ENCODE peak calls at places on chromosome 4, in seven cellular contexts. U is neuronal stem cell, H is H1, P is H9, L is IMR-90, O is trophoblast cell, B is mesendoderm. G is an unnamed sample.

GRCh38 chr4:5366421-5366820 is 315.1 kb downstream of the STK32B start:
- DNase-seq in U (no peak), H (no peak), P (no peak), L (peak; percentile 15), O (no peak), B (no peak), G (peak; percentile 82)

GRCh38 chr4:170672571-170672970 is 582.8 kb upstream of the AADAT start:
- DNase-seq in U (no peak), H (no peak), P (no peak), L (peak; percentile 8), O (no peak), B (peak; percentile 52), G (peak; percentile 42)

GRCh38 chr4:41814565-41814964 is 66.0 kb upstream of the PHOX2B start:
- DNase-seq in U (no peak), H (no peak), P (peak; percentile 66), L (peak; percentile 21), O (peak; percentile 14), B (peak; percentile 70), G (peak; percentile 23)

GRCh38 chr4:77052352-77052751 is 23.4 kb downstream of the CCNI start:
- DNase-seq in U (no peak), H (no peak), P (peak; percentile 63), L (peak; percentile 69), O (no peak), B (peak; percentile 83), G (peak; percentile 52)

GRCh38 chr4:154614306-154614705 is 1.9 kb upstream of the FGG start:
- DNase-seq in U (no peak), H (no peak), P (no peak), L (no peak), O (no peak), B (no peak), G (no peak)

GRCh38 chr4:22670953-22671352 is 21.8 kb upstream of the GBA3 start:
- DNase-seq in U (no peak), H (no peak), P (no peak), L (peak; percentile 13), O (no peak), B (peak; percentile 26), G (peak; percentile 60)

GRCh38 chr4:83340692-83341343 is 6.2 kb upstream of the HPSE start:
- DNase-seq in U (no peak), H (no peak), P (no peak), L (no peak), O (no peak), B (no peak), G (no peak)

GRCh38 chr4:174401471-174402130 is 117.9 kb downstream of the CEP44 start:
- DNase-seq in U (no peak), H (no peak), P (no peak), L (no peak), O (peak; percentile 40), B (peak; percentile 80), G (no peak)

GRCh38 chr4:212438-213174 is 88.3 kb downstream of the ZNF718 start:
- DNase-seq in U (peak; percentile 75), H (no peak), P (no peak), L (peak; percentile 71), O (peak; percentile 94), B (peak; percentile 98), G (peak; percentile 89)

GRCh38 chr4:109207060-109207459 is 95.4 kb downstream of the COL25A1 start:
- DNase-seq in U (no peak), H (no peak), P (no peak), L (peak; percentile 71), O (no peak), B (peak; percentile 20), G (no peak)

GRCh38 chr4:26719954-26720552 is 136.2 kb downstream of the TBC1D19 start:
- DNase-seq in U (no peak), H (no peak), P (no peak), L (peak; percentile 63), O (no peak), B (peak; percentile 20), G (peak; percentile 39)

GRCh38 chr4:28391877-28392276 is 1531.2 kb downstream of the STIM2 start:
- DNase-seq in U (no peak), H (no peak), P (no peak), L (peak; percentile 40), O (no peak), B (no peak), G (no peak)

GRCh38 chr4:47349323-47349722 is 114.2 kb downstream of the COMMD8 start:
- DNase-seq in U (no peak), H (no peak), P (no peak), L (peak; percentile 89), O (no peak), B (no peak), G (peak; percentile 74)

GRCh38 chr4:165965503-165965902 is 92.5 kb downstream of the TLL1 start:
- DNase-seq in U (no peak), H (no peak), P (no peak), L (no peak), O (peak; percentile 47), B (no peak), G (no peak)

GRCh38 chr4:96916731-96917130 is 1076.8 kb downstream of the PDHA2 start:
- DNase-seq in U (peak; percentile 12), H (no peak), P (peak; percentile 38), L (no peak), O (no peak), B (peak; percentile 53), G (no peak)

GRCh38 chr4:78242071-78242470 is 184.9 kb downstream of the FRAS1 start:
- DNase-seq in U (no peak), H (no peak), P (no peak), L (no peak), O (no peak), B (no peak), G (no peak)

GRCh38 chr4:176436500-176436973 is 116.8 kb downstream of the SPCS3 start:
- DNase-seq in U (no peak), H (no peak), P (no peak), L (peak; percentile 94), O (no peak), B (peak; percentile 61), G (peak; percentile 79)

GRCh38 chr4:87080462-87080861 is 140.0 kb downstream of the KLHL8 start:
- DNase-seq in U (no peak), H (no peak), P (no peak), L (no peak), O (no peak), B (no peak), G (no peak)

GRCh38 chr4:13906727-13907126 is 279.2 kb upstream of the BOD1L1 start:
- DNase-seq in U (no peak), H (no peak), P (no peak), L (peak; percentile 12), O (no peak), B (no peak), G (no peak)

GRCh38 chr4:1584498-1584897 is 99.6 kb downstream of the FAM53A start:
- DNase-seq in U (no peak), H (no peak), P (no peak), L (no peak), O (no peak), B (no peak), G (no peak)

DNA sequence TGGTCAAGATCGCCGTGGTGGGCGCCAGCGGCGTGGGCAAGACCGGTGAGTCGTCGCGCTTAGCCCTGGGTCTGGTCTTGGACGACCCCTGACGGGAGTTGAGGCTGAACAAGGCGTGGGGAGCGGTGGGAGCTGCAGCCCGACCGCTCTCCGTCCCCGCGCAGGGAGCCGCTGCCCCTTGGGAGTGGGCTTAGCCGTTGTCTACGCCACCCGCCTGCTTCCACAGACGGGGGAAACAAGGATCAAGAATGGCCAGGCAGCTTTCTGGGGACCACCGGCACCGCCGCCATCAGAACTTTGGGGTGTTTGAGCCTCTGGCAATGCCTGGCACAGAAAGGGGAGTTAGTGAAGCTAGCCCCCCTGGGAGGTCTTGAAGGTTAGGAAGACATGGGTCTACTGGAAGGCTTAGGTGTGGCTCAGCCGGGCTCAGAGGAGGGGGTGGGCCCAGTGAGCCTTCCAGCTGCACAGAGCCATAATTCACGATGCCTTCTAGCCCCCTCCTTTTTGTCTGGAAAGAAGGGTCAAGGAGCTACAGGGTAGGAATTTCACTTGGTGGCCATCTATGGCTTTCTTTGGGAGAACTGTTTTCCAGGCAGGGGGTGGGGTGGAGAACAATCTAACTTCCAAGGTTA is 604 bp downstream of the RASL11B start:
- DNase-seq in U (no peak), H (no peak), P (no peak), L (no peak), O (no peak), B (peak; percentile 29), G (no peak)
- H3K9ac ChIP-seq in U (peak overlapping the region; percentile 94), H (peak overlapping the region; percentile 77), P (peak overlapping the region; percentile 93), L (peak overlapping the region; percentile 70), O (peak overlapping the region; percentile 96), B (peak overlapping the region; percentile 99), G (peak overlapping the region; percentile 52)

DNA sequence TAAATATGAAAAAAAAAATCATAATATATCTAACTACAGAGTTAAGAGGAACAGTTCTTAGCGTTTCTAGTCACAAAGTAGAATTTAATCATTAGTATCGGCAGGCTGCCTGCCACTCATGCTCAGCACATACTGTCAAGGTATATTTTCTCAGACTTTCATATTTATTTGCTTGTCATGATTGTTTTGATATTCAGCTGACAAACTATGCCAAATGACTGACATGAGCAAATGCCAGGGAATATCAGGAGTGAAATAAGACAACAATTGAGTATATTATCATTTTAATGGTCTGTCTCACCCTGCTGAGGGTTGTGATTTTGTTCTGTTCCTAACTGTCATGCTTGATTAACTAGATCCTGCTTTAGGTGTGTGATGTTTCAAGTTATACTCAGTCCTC is 395.0 kb upstream of the SPOCK3 start:
- DNase-seq in U (no peak), H (no peak), P (no peak), L (no peak), O (no peak), B (no peak), G (no peak)
- H4K8ac ChIP-seq in U (no peak overlapping the region), H (no peak overlapping the region), P (no peak overlapping the region), L (no peak overlapping the region), O (no peak overlapping the region), B (no peak overlapping the region), G (no peak overlapping the region)

DNA sequence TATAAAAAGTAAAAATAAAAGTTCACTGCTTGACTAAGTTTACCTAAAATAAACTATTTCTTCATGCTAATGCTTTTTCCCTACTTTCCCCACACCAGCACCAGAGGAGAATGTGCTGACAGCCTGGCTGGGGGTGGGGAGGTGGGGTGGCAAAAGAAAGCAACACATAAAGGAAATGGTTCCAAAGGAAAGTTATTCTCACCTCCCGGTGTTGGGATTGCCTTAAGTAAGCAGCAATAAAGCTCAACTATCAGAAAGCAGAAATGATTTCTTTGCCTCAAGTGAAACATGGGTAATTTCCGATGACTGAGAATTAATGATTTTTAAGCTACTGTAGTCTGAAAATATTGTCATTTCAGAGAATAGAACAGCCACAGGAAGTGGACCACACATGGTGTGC is 84.5 kb upstream of the DKK2 start:
- DNase-seq in U (peak; percentile 0), H (no peak), P (no peak), L (no peak), O (no peak), B (peak; percentile 56), G (no peak)
- H3K9ac ChIP-seq in U (no peak overlapping the region), H (no peak overlapping the region), P (no peak overlapping the region), L (no peak overlapping the region), O (no peak overlapping the region), B (no peak overlapping the region), G (peak overlapping the region; percentile 27)

GRCh38 chr4:6567218-6567617 is 7.8 kb upstream of the MAN2B2 start:
- DNase-seq in U (no peak), H (no peak), P (no peak), L (no peak), O (no peak), B (no peak), G (no peak)

GRCh38 chr4:6568148-6568547 is 6.8 kb upstream of the MAN2B2 start:
- DNase-seq in U (no peak), H (no peak), P (no peak), L (no peak), O (no peak), B (no peak), G (no peak)

GRCh38 chr4:6565691-6566431 is 9.1 kb upstream of the MAN2B2 start:
- DNase-seq in U (no peak), H (no peak), P (no peak), L (no peak), O (no peak), B (no peak), G (no peak)

GRCh38 chr4:6568689-6569332 is 6.2 kb upstream of the MAN2B2 start:
- DNase-seq in U (no peak), H (no peak), P (no peak), L (peak; percentile 79), O (no peak), B (peak; percentile 63), G (peak; percentile 78)

GRCh38 chr4:6566582-6567190 is 8.3 kb upstream of the MAN2B2 start:
- DNase-seq in U (no peak), H (no peak), P (no peak), L (no peak), O (no peak), B (no peak), G (no peak)
- H4K8ac ChIP-seq in U (no peak overlapping the region), H (no peak overlapping the region), P (no peak overlapping the region), L (no peak overlapping the region), O (no peak overlapping the region), B (no peak overlapping the region), G (no peak overlapping the region)